ENCODE peak calls at places on chromosomes 12 and 14, in seven cellular contexts. One of them, this sample, is unnamed.

GRCh38 chr12:121036810-121037326 is 2.2 kb downstream of the OASL start:
- DNase-seq in SIG-M5: no peak
- DNase-seq in left lung: no peak
- DNase-seq in cerebellum: no peak
- DNase-seq in NCI-H187 treated with DMSO at 0.1 percent for 48 hours: no peak
- DNase-seq in stimulated activated effector memory CD8-positive, alpha-beta T cell treated with anti-CD3 and anti-CD28 coated beads, Interleukin-12 subunit alpha, Interleukin-12 subunit beta, amount 100 ng/mL, for 72 hours: peak; percentile 35
- DNase-seq in tibial artery: no peak
- DNase-seq in this sample: no peak

GRCh38 chr14:76576047-76576741 is 185.1 kb upstream of the VASH1 start:
- DNase-seq in SIG-M5: no peak
- DNase-seq in left lung: no peak
- DNase-seq in cerebellum: no peak
- DNase-seq in NCI-H187 treated with DMSO at 0.1 percent for 48 hours: peak; percentile 31
- DNase-seq in stimulated activated effector memory CD8-positive, alpha-beta T cell treated with anti-CD3 and anti-CD28 coated beads, Interleukin-12 subunit alpha, Interleukin-12 subunit beta, amount 100 ng/mL, for 72 hours: no peak
- DNase-seq in tibial artery: no peak
- DNase-seq in this sample: no peak

GRCh38 chr12:46547421-46548340 is 175.1 kb upstream of the SLC38A2 start:
- DNase-seq in SIG-M5: no peak
- DNase-seq in left lung: no peak
- DNase-seq in cerebellum: no peak
- DNase-seq in NCI-H187 treated with DMSO at 0.1 percent for 48 hours: no peak
- DNase-seq in stimulated activated effector memory CD8-positive, alpha-beta T cell treated with anti-CD3 and anti-CD28 coated beads, Interleukin-12 subunit alpha, Interleukin-12 subunit beta, amount 100 ng/mL, for 72 hours: no peak
- DNase-seq in tibial artery: no peak
- DNase-seq in this sample: no peak

GRCh38 chr12:102760322-102760721 is 156.7 kb downstream of the PAH start:
- DNase-seq in SIG-M5: no peak
- DNase-seq in left lung: no peak
- DNase-seq in cerebellum: no peak
- DNase-seq in NCI-H187 treated with DMSO at 0.1 percent for 48 hours: no peak
- DNase-seq in stimulated activated effector memory CD8-positive, alpha-beta T cell treated with anti-CD3 and anti-CD28 coated beads, Interleukin-12 subunit alpha, Interleukin-12 subunit beta, amount 100 ng/mL, for 72 hours: no peak
- DNase-seq in tibial artery: no peak
- DNase-seq in this sample: no peak

GRCh38 chr12:65121049-65121955 is at the start of gene WIF1:
- DNase-seq in SIG-M5: no peak
- DNase-seq in left lung: peak; percentile 65
- DNase-seq in cerebellum: peak; percentile 1
- DNase-seq in NCI-H187 treated with DMSO at 0.1 percent for 48 hours: no peak
- DNase-seq in stimulated activated effector memory CD8-positive, alpha-beta T cell treated with anti-CD3 and anti-CD28 coated beads, Interleukin-12 subunit alpha, Interleukin-12 subunit beta, amount 100 ng/mL, for 72 hours: peak; percentile 8
- DNase-seq in tibial artery: no peak
- DNase-seq in this sample: no peak

GRCh38 chr12:2675776-2676175 is 119.0 kb upstream of the FKBP4 start:
- DNase-seq in SIG-M5: no peak
- DNase-seq in left lung: no peak
- DNase-seq in cerebellum: no peak
- DNase-seq in NCI-H187 treated with DMSO at 0.1 percent for 48 hours: no peak
- DNase-seq in stimulated activated effector memory CD8-positive, alpha-beta T cell treated with anti-CD3 and anti-CD28 coated beads, Interleukin-12 subunit alpha, Interleukin-12 subunit beta, amount 100 ng/mL, for 72 hours: no peak
- DNase-seq in tibial artery: no peak
- DNase-seq in this sample: no peak

GRCh38 chr12:121373748-121374147 is 21.5 kb upstream of the ANAPC5 start:
- DNase-seq in SIG-M5: no peak
- DNase-seq in left lung: no peak
- DNase-seq in cerebellum: no peak
- DNase-seq in NCI-H187 treated with DMSO at 0.1 percent for 48 hours: no peak
- DNase-seq in stimulated activated effector memory CD8-positive, alpha-beta T cell treated with anti-CD3 and anti-CD28 coated beads, Interleukin-12 subunit alpha, Interleukin-12 subunit beta, amount 100 ng/mL, for 72 hours: no peak
- DNase-seq in tibial artery: no peak
- DNase-seq in this sample: no peak

GRCh38 chr14:25381498-25381897 is 331.6 kb upstream of the STXBP6 start:
- DNase-seq in SIG-M5: no peak
- DNase-seq in left lung: no peak
- DNase-seq in cerebellum: no peak
- DNase-seq in NCI-H187 treated with DMSO at 0.1 percent for 48 hours: no peak
- DNase-seq in stimulated activated effector memory CD8-positive, alpha-beta T cell treated with anti-CD3 and anti-CD28 coated beads, Interleukin-12 subunit alpha, Interleukin-12 subunit beta, amount 100 ng/mL, for 72 hours: no peak
- DNase-seq in tibial artery: no peak
- DNase-seq in this sample: no peak

GRCh38 chr12:84117190-84117589 is 795.4 kb downstream of the SLC6A15 start:
- DNase-seq in SIG-M5: no peak
- DNase-seq in left lung: no peak
- DNase-seq in cerebellum: no peak
- DNase-seq in NCI-H187 treated with DMSO at 0.1 percent for 48 hours: no peak
- DNase-seq in stimulated activated effector memory CD8-positive, alpha-beta T cell treated with anti-CD3 and anti-CD28 coated beads, Interleukin-12 subunit alpha, Interleukin-12 subunit beta, amount 100 ng/mL, for 72 hours: no peak
- DNase-seq in tibial artery: no peak
- DNase-seq in this sample: no peak

GRCh38 chr14:58705066-58705465 is 67.3 kb downstream of the DACT1 start:
- DNase-seq in SIG-M5: no peak
- DNase-seq in left lung: no peak
- DNase-seq in cerebellum: no peak
- DNase-seq in NCI-H187 treated with DMSO at 0.1 percent for 48 hours: no peak
- DNase-seq in stimulated activated effector memory CD8-positive, alpha-beta T cell treated with anti-CD3 and anti-CD28 coated beads, Interleukin-12 subunit alpha, Interleukin-12 subunit beta, amount 100 ng/mL, for 72 hours: no peak
- DNase-seq in tibial artery: peak; percentile 40
- DNase-seq in this sample: no peak

GRCh38 chr14:27730204-27730603 is 1036.4 kb upstream of the FOXG1 start:
- DNase-seq in SIG-M5: no peak
- DNase-seq in left lung: no peak
- DNase-seq in cerebellum: no peak
- DNase-seq in NCI-H187 treated with DMSO at 0.1 percent for 48 hours: no peak
- DNase-seq in stimulated activated effector memory CD8-positive, alpha-beta T cell treated with anti-CD3 and anti-CD28 coated beads, Interleukin-12 subunit alpha, Interleukin-12 subunit beta, amount 100 ng/mL, for 72 hours: no peak
- DNase-seq in tibial artery: no peak
- DNase-seq in this sample: no peak

GRCh38 chr12:125111403-125111802 is 46.2 kb downstream of the AACS start:
- DNase-seq in SIG-M5: no peak
- DNase-seq in left lung: no peak
- DNase-seq in cerebellum: no peak
- DNase-seq in NCI-H187 treated with DMSO at 0.1 percent for 48 hours: no peak
- DNase-seq in stimulated activated effector memory CD8-positive, alpha-beta T cell treated with anti-CD3 and anti-CD28 coated beads, Interleukin-12 subunit alpha, Interleukin-12 subunit beta, amount 100 ng/mL, for 72 hours: no peak
- DNase-seq in tibial artery: no peak
- DNase-seq in this sample: no peak

GRCh38 chr12:124273630-124274029 is 21.3 kb upstream of the RFLNA start:
- DNase-seq in SIG-M5: no peak
- DNase-seq in left lung: no peak
- DNase-seq in cerebellum: no peak
- DNase-seq in NCI-H187 treated with DMSO at 0.1 percent for 48 hours: no peak
- DNase-seq in stimulated activated effector memory CD8-positive, alpha-beta T cell treated with anti-CD3 and anti-CD28 coated beads, Interleukin-12 subunit alpha, Interleukin-12 subunit beta, amount 100 ng/mL, for 72 hours: no peak
- DNase-seq in tibial artery: no peak
- DNase-seq in this sample: no peak

GRCh38 chr12:50557421-50557820 is 52.6 kb downstream of the DIP2B start:
- DNase-seq in SIG-M5: no peak
- DNase-seq in left lung: no peak
- DNase-seq in cerebellum: no peak
- DNase-seq in NCI-H187 treated with DMSO at 0.1 percent for 48 hours: no peak
- DNase-seq in stimulated activated effector memory CD8-positive, alpha-beta T cell treated with anti-CD3 and anti-CD28 coated beads, Interleukin-12 subunit alpha, Interleukin-12 subunit beta, amount 100 ng/mL, for 72 hours: no peak
- DNase-seq in tibial artery: no peak
- DNase-seq in this sample: no peak

GRCh38 chr14:60655114-60655897 is 6.0 kb upstream of the SIX1 start:
- DNase-seq in SIG-M5: no peak
- DNase-seq in left lung: no peak
- DNase-seq in cerebellum: no peak
- DNase-seq in NCI-H187 treated with DMSO at 0.1 percent for 48 hours: peak; percentile 72
- DNase-seq in stimulated activated effector memory CD8-positive, alpha-beta T cell treated with anti-CD3 and anti-CD28 coated beads, Interleukin-12 subunit alpha, Interleukin-12 subunit beta, amount 100 ng/mL, for 72 hours: no peak
- DNase-seq in tibial artery: no peak
- DNase-seq in this sample: no peak

GRCh38 chr12:16482726-16483125 is 123.2 kb downstream of the LMO3 start:
- DNase-seq in SIG-M5: no peak
- DNase-seq in left lung: no peak
- DNase-seq in cerebellum: no peak
- DNase-seq in NCI-H187 treated with DMSO at 0.1 percent for 48 hours: no peak
- DNase-seq in stimulated activated effector memory CD8-positive, alpha-beta T cell treated with anti-CD3 and anti-CD28 coated beads, Interleukin-12 subunit alpha, Interleukin-12 subunit beta, amount 100 ng/mL, for 72 hours: no peak
- DNase-seq in tibial artery: no peak
- DNase-seq in this sample: no peak